ENCODE peak calls at places on chromosomes 5 and 9, in eight cellular contexts. M is HepG2, V is vagina, A is sigmoid colon, E is fibroblast of lung, Z is stomach, X is dorsolateral prefrontal cortex, W is fibroblast of mammary gland. P is an unnamed sample.

GRCh38 chr5:43106290-43106638 is 14.4 kb upstream of the ZNF131 start:
- DNase-seq in Z (no peak), E (no peak), A (no peak), W (peak), M (no peak), X (no peak), V (no peak), P (no peak)

GRCh38 chr5:53407373-53407772 is 73.1 kb upstream of the FST start:
- DNase-seq in X (no peak), M (no peak), E (peak), V (no peak), Z (no peak), W (peak), A (no peak), P (no peak)

GRCh38 chr5:149837680-149838269 is 106.8 kb downstream of the PDE6A start:
- DNase-seq in Z (peak), W (peak), M (peak), V (no peak), E (peak), X (no peak), A (no peak), P (peak)

GRCh38 chr9:112233769-112234168 is 58.7 kb upstream of the SUSD1 start:
- DNase-seq in M (peak), A (no peak), W (peak), X (no peak), V (no peak), E (peak), Z (no peak), P (no peak)

GRCh38 chr5:38382898-38383297 is 124.5 kb downstream of the EGFLAM start:
- DNase-seq in Z (peak), X (peak), V (no peak), M (peak), E (peak), A (peak), W (peak), P (peak)

GRCh38 chr9:89999176-89999533 is 394.3 kb downstream of the GADD45G start:
- DNase-seq in Z (peak), X (no peak), A (no peak), V (no peak), E (no peak), W (no peak), M (no peak), P (peak)

GRCh38 chr5:11385251-11385900 is 518.9 kb downstream of the CTNND2 start:
- DNase-seq in E (no peak), V (no peak), A (no peak), Z (no peak), X (no peak), M (no peak), W (peak), P (no peak)

GRCh38 chr9:120710110-120710981 is 3.9 kb downstream of the MEGF9 start:
- DNase-seq in Z (no peak), E (peak), W (peak), V (no peak), X (no peak), M (peak), A (no peak), P (no peak)

GRCh38 chr9:108844391-108844790 is 11.4 kb downstream of the ACTL7B start:
- DNase-seq in X (no peak), Z (no peak), E (no peak), W (peak), A (no peak), M (no peak), V (peak), P (no peak)

GRCh38 chr5:169431386-169431785 is 130.4 kb upstream of the SLIT3 start:
- DNase-seq in X (no peak), V (no peak), A (no peak), Z (no peak), M (no peak), W (peak), E (no peak), P (no peak)

GRCh38 chr9:34405719-34406118 is 29.0 kb upstream of the MYORG start:
- DNase-seq in V (no peak), A (no peak), Z (no peak), W (peak), M (no peak), X (no peak), E (peak), P (no peak)

GRCh38 chr5:95403996-95404395 is 12.8 kb downstream of the FAM81B start:
- DNase-seq in V (no peak), A (no peak), M (no peak), Z (no peak), X (no peak), W (peak), E (peak), P (no peak)

GRCh38 chr5:90111354-90112070 is 298.0 kb downstream of the CETN3 start:
- DNase-seq in Z (no peak), W (peak), A (no peak), V (no peak), X (no peak), M (no peak), E (peak), P (no peak)

GRCh38 chr9:23747088-23747748 is 78.8 kb downstream of the ELAVL2 start:
- DNase-seq in V (no peak), Z (no peak), X (no peak), A (no peak), M (no peak), W (no peak), E (no peak), P (no peak)

GRCh38 chr9:79955300-79955699 is 383.5 kb downstream of the TLE4 start:
- DNase-seq in V (no peak), X (no peak), E (no peak), M (no peak), A (no peak), Z (no peak), W (no peak), P (no peak)

GRCh38 chr5:652773-653350 is 40.3 kb downstream of the TPPP start:
- DNase-seq in W (no peak), M (no peak), X (no peak), E (no peak), V (no peak), Z (no peak), A (peak), P (no peak)

GRCh38 chr9:100601216-100601615 is 23.3 kb downstream of the CAVIN4 start:
- DNase-seq in M (peak), X (no peak), A (no peak), E (peak), Z (peak), V (no peak), W (peak), P (peak)

GRCh38 chr9:29799227-29799626 is 2225.9 kb upstream of the C9orf72 start:
- DNase-seq in E (no peak), M (peak), W (no peak), Z (no peak), X (no peak), V (no peak), A (no peak), P (no peak)

GRCh38 chr9:23644326-23644725 is 181.7 kb downstream of the ELAVL2 start:
- DNase-seq in M (no peak), V (no peak), Z (no peak), E (no peak), W (no peak), A (no peak), X (no peak), P (no peak)

GRCh38 chr5:5278201-5278814 is 138.2 kb downstream of the ADAMTS16 start:
- DNase-seq in W (no peak), E (no peak), X (no peak), M (no peak), A (no peak), V (no peak), Z (no peak), P (no peak)

GRCh38 chr5:180785794-180786221 is 16.8 kb downstream of the MGAT1 start:
- DNase-seq in X (no peak), A (no peak), E (peak), V (no peak), Z (peak), W (peak), M (no peak), P (peak)

GRCh38 chr9:16735000-16735399 is 135.5 kb downstream of the BNC2 start:
- DNase-seq in M (no peak), X (no peak), V (no peak), A (no peak), W (no peak), Z (no peak), E (no peak), P (no peak)

DNA sequence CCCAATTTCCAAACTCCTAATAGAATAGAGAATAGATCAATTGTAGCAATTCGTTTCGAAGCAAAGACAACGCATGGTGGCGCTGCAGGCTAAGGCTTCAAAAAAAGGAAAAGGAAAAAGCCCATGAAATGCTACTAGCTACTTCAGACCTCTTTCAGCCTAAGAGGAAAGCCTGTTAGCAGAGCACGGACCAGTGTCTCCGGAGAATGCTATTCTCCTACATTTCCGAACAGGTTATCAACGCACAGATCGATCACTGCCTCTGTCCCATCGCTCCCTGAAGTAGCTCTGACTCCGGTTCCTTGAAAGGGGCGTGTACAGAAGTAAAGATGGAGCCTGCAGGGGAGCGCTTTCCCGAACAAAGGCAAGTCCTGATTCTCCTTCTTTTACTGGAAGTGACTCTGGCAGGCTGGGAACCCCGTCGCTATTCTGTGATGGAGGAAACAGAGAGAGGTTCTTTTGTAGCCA is at the start of gene PCDHB15:
- DNase-seq in E (no peak), A (no peak), M (peak), W (no peak), V (no peak), X (no peak), Z (no peak), P (no peak)
- TF ChIP-seq CTCF in E (no peak), A (no peak), M (peak), W (no peak), V (no peak), X (peak), Z (no peak), P (no peak)

GRCh38 chr5:141419074-141419880 is 1.6 kb upstream of the PCDHGA11 start:
- DNase-seq in X (no peak), A (no peak), W (no peak), E (no peak), V (peak), M (no peak), Z (no peak), P (no peak)

GRCh38 chr5:141422742-141423291 is 2.0 kb downstream of the PCDHGA11 start:
- DNase-seq in A (no peak), M (no peak), W (no peak), V (no peak), X (no peak), Z (no peak), E (no peak), P (no peak)

GRCh38 chr5:141421489-141421855 is 621 bp downstream of the PCDHGA11 start:
- DNase-seq in Z (no peak), X (no peak), A (no peak), V (peak), M (no peak), W (no peak), E (no peak), P (no peak)

DNA sequence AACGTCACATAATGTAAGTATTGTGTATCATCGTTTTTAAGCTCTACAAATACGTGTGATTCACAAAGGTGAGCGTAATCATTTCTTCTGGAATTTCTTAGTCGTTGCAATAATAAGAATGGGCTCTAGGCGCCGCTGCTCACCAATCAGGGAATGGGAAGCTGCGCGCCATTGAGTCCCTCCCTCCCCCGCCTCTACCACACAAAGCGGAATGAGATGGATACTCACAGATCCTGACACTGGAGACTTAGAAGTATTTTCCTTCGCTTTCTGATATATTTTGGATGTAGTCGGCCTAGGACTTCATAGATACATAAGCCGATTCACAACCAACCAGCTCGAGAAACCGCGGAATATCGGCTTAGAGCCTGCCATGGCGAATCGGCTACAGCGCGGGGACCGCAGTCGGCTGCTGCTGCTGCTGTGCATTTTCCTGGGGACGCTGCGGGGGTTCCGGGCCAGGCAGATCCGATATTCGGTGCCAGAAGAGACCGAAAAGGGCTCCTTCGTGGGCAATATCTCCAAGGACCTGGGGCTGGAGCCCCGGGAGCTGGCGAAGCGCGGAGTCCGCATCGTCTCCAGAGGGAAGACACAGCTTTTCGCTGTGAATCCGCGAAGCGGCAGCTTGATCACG is at the start of gene PCDHGA11:
- DNase-seq in W (peak), A (no peak), Z (no peak), E (peak), X (no peak), M (no peak), V (peak), P (no peak)
- TF ChIP-seq CTCF in W (peak), A (no peak), Z (no peak), E (peak), X (peak), M (peak), V (no peak), P (no peak)

DNA sequence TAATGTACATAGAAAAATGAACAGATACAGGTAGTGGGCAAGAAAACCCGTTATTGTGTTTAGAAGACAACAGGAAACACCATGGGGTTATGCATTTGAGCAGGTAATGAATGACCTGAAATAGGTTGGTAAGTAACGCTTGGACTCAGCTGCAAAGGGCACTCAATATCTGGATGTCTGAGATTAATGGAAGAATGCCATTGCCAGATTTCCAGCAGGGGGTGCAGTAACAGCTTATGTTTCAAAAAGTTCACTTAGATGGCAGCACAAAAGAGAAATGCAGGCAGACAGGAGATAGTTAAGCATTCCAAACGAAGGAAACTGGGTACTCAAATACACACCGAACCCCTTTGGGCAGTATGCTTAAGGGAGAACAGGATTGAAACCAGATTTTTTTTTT is 285.5 kb upstream of the VLDLR start:
- DNase-seq in Z (no peak), M (no peak), X (no peak), V (no peak), W (peak), A (no peak), E (no peak), P (no peak)
- TF ChIP-seq CTCF in Z (no peak), M (no peak), X (peak), V (no peak), W (no peak), A (no peak), E (peak), P (no peak)

DNA sequence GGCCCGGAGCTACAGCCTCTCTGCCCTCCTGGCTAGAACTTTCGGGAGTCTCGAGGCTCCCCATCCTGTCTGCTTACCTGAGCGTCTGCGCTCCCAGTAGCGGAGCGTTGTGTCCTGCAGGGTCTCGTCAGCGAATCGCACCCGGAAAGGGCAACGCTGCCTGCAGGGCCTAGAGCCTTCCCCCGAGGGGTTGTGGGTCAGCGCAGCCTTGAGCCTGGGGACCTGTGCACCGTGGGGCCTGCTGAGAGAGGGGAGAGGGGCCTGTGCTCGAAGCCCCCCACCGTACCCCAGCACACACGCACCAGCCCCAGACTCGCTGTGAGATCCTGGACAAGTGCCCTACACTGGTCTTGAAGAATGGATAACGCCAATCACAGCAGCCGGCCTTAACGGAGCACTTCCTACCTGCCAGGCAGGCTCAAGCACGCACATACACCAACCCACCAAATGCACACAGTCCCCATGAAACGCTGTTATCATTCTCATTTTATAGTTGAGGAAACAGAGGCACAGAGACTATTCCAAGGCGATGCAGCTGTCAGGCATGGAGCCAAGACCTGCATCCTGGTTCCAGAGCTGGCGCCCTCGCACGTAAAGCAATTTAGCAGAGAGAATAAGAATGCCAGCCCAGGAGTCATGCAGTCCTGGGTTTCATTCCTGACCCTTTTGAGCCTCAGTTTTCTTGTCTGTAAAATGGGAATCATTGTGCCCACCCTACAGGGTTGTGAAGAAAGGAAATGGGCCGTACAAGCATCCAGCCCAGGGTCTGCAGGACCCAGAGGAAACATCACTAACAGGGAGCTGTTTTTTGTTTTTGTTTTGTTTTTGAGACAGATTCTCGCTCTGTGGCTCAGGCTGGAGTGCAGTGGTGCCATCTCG is 5.3 kb downstream of the C9orf50 start:
- DNase-seq in W (no peak), Z (no peak), X (no peak), M (no peak), V (no peak), E (no peak), A (no peak), P (no peak)
- TF ChIP-seq CTCF in W (no peak), Z (no peak), X (no peak), M (no peak), V (no peak), E (no peak), A (no peak), P (no peak)

GRCh38 chr5:72238712-72239445 is 81.2 kb downstream of the MRPS27 start:
- DNase-seq in V (no peak), Z (no peak), M (no peak), X (no peak), E (no peak), W (no peak), A (no peak), P (no peak)
- TF ChIP-seq CTCF in V (no peak), Z (no peak), M (no peak), X (no peak), E (no peak), W (no peak), A (no peak), P (no peak)

DNA sequence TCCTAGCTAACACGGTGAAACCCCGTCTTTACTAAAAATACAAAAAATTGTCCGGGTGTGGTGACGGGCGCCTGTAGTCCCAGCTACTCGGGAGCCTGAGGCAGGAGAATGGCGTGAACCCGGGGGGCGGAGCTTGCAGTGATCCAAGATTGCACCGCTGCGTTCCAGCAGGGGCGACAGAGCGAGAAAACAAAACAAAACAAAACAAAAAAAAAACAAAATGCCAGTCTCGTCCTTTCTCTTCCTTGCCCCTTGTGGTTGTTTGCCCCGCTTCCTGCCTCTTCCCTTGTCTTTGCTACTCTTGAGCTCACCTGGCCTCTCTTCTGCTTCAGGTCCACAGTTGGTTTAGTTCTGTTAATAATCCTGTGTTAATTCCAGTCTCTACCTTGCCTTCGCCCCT is 22.5 kb downstream of the PRDM6 start:
- DNase-seq in X (no peak), A (no peak), V (no peak), E (no peak), M (no peak), W (no peak), Z (no peak), P (no peak)
- TF ChIP-seq CTCF in X (no peak), A (no peak), V (no peak), E (no peak), M (no peak), W (no peak), Z (no peak), P (no peak)

GRCh38 chr9:137665697-137666504 is 47.1 kb downstream of the EHMT1 start:
- DNase-seq in W (no peak), E (peak), X (no peak), Z (no peak), V (no peak), A (peak), M (no peak), P (no peak)
- TF ChIP-seq CTCF in W (no peak), E (peak), X (peak), Z (no peak), V (no peak), A (peak), M (no peak), P (no peak)